ENCODE peak calls at places on chromosome X, in ten cellular contexts. V is mesenchymal stem cell, M is transverse colon, J is cardiac muscle cell, Z is right cardiac atrium, P is heart right ventricle, I is tibial artery, X is GM23248, S is OCI-LY7, K is mammary epithelial cell. H is an unnamed sample. For H3K4me1, the result is how much of the 10 kb centered on the place peaks cover.

GRCh38 chrX:74835566-74835965 is 89.7 kb downstream of the NEXMIF start:
- DNase-seq in V (no peak), M (peak), J (no peak), Z (no peak), P (no peak), I (no peak), X (no peak), S (no peak), K (no peak), H (no peak)

GRCh38 chrX:44025611-44026010 is 52.4 kb upstream of the NDP start:
- DNase-seq in V (peak), M (no peak), J (peak), Z (no peak), P (no peak), I (no peak), X (peak), S (no peak), K (no peak), H (no peak)

GRCh38 chrX:15786930-15787329 is 3.4 kb upstream of the ZRSR2 start:
- DNase-seq in V (no peak), M (no peak), J (no peak), Z (no peak), P (no peak), I (no peak), X (no peak), S (no peak), K (no peak), H (no peak)

GRCh38 chrX:150842198-150842553 is 56.3 kb downstream of the CD99L2 start:
- DNase-seq in V (no peak), M (peak), J (no peak), Z (no peak), P (no peak), I (no peak), X (no peak), S (no peak), K (no peak), H (no peak)

GRCh38 chrX:15336023-15336413 is 695 bp upstream of the PIGA start:
- DNase-seq in V (peak), M (peak), J (peak), Z (no peak), P (no peak), I (no peak), X (peak), S (peak), K (peak), H (no peak)

GRCh38 chrX:69016220-69016941 is 148.9 kb downstream of the PJA1 start:
- DNase-seq in V (no peak), M (no peak), J (no peak), Z (peak), P (peak), I (no peak), X (no peak), S (no peak), K (no peak), H (peak)

GRCh38 chrX:17740137-17741122 is 3.1 kb downstream of the SCML1 start:
- DNase-seq in V (no peak), M (no peak), J (no peak), Z (no peak), P (no peak), I (no peak), X (no peak), S (no peak), K (no peak), H (no peak)

GRCh38 chrX:102950908-102951866 is 14.1 kb downstream of the RAB40AL start:
- DNase-seq in V (peak), M (peak), J (peak), Z (peak), P (no peak), I (no peak), X (peak), S (peak), K (peak), H (no peak)

GRCh38 chrX:22314692-22315091 is 42.0 kb downstream of the CBLL2 start:
- DNase-seq in V (peak), M (no peak), J (no peak), Z (no peak), P (no peak), I (no peak), X (no peak), S (no peak), K (peak), H (no peak)

GRCh38 chrX:15299945-15300851 is 15.2 kb downstream of the ASB11 start:
- DNase-seq in V (peak), M (no peak), J (peak), Z (no peak), P (no peak), I (no peak), X (peak), S (peak), K (no peak), H (no peak)

GRCh38 chrX:38654302-38654701 is 93.0 kb downstream of the TSPAN7 start:
- DNase-seq in V (peak), M (no peak), J (peak), Z (no peak), P (no peak), I (no peak), X (peak), S (peak), K (peak), H (no peak)

GRCh38 chrX:65723706-65724105 is 56.3 kb downstream of the MSN start:
- DNase-seq in V (peak), M (no peak), J (peak), Z (no peak), P (no peak), I (no peak), X (peak), S (no peak), K (no peak), H (no peak)

GRCh38 chrX:27336466-27337091 is 126.6 kb downstream of the PPP4R3C start:
- DNase-seq in V (peak), M (peak), J (peak), Z (peak), P (peak), I (no peak), X (peak), S (peak), K (peak), H (no peak)

GRCh38 chrX:154040307-154040756 is 20.6 kb upstream of the IRAK1 start:
- DNase-seq in V (peak), M (no peak), J (peak), Z (no peak), P (no peak), I (no peak), X (peak), S (no peak), K (peak), H (no peak)

GRCh38 chrX:72308209-72308565 is 2.5 kb upstream of the CITED1 start:
- DNase-seq in V (no peak), M (no peak), J (no peak), Z (no peak), P (no peak), I (no peak), X (no peak), S (no peak), K (no peak), H (no peak)

GRCh38 chrX:28586891-28587635 is at the start of gene IL1RAPL1:
- DNase-seq in V (peak), M (no peak), J (peak), Z (no peak), P (no peak), I (no peak), X (peak), S (no peak), K (peak), H (no peak)

GRCh38 chrX:38117485-38117884 is 103.2 kb downstream of the SRPX start:
- DNase-seq in V (no peak), M (no peak), J (peak), Z (peak), P (no peak), I (no peak), X (peak), S (no peak), K (peak), H (no peak)

GRCh38 chrX:54042609-54043010 is 1.7 kb downstream of the PHF8 start:
- DNase-seq in V (peak), M (peak), J (peak), Z (peak), P (peak), I (peak), X (peak), S (peak), K (peak), H (peak)

GRCh38 chrX:139044680-139045079 is 333.2 kb upstream of the FGF13 start:
- DNase-seq in V (no peak), M (no peak), J (no peak), Z (no peak), P (no peak), I (no peak), X (no peak), S (no peak), K (no peak), H (no peak)

GRCh38 chrX:132271330-132271729 is 52.1 kb upstream of the RAP2C start:
- DNase-seq in V (no peak), M (no peak), J (no peak), Z (peak), P (no peak), I (no peak), X (peak), S (no peak), K (peak), H (no peak)

GRCh38 chrX:148905376-148905775 is 405.0 kb downstream of the AFF2 start:
- DNase-seq in V (no peak), M (no peak), J (no peak), Z (no peak), P (no peak), I (no peak), X (no peak), S (no peak), K (no peak), H (no peak)

GRCh38 chrX:43559643-43560042 is 96.5 kb upstream of the MAOA start:
- DNase-seq in V (peak), M (peak), J (peak), Z (peak), P (no peak), I (peak), X (peak), S (peak), K (peak), H (no peak)

GRCh38 chrX:104420907-104421306 is 145.1 kb upstream of the IL1RAPL2 start:
- DNase-seq in V (no peak), M (peak), J (no peak), Z (no peak), P (no peak), I (no peak), X (no peak), S (no peak), K (no peak), H (no peak)

GRCh38 chrX:70498129-70498528 is 53.5 kb downstream of the DLG3 start:
- DNase-seq in V (no peak), M (no peak), J (no peak), Z (no peak), P (no peak), I (no peak), X (no peak), S (no peak), K (no peak), H (no peak)

GRCh38 chrX:55593756-55594257 is 29.4 kb upstream of the FOXR2 start:
- DNase-seq in V (no peak), M (no peak), J (no peak), Z (no peak), P (no peak), I (no peak), X (no peak), S (no peak), K (no peak), H (no peak)

GRCh38 chrX:153446950-153447580 is 1.2 kb upstream of the TREX2 start:
- DNase-seq in V (no peak), M (no peak), J (no peak), Z (no peak), P (no peak), I (no peak), X (no peak), S (no peak), K (no peak), H (no peak)

GRCh38 chrX:22037225-22037624 is 5.1 kb downstream of the PHEX start:
- DNase-seq in V (no peak), M (no peak), J (no peak), Z (no peak), P (no peak), I (no peak), X (no peak), S (no peak), K (no peak), H (no peak)

GRCh38 chrX:13026877-13027652 is 17.4 kb downstream of the FAM9C start:
- DNase-seq in V (no peak), M (no peak), J (no peak), Z (no peak), P (no peak), I (no peak), X (no peak), S (no peak), K (no peak), H (no peak)
- H3K4me1 ChIP-seq in V (under half), M (under half), J (under half), Z (under half), P (under half), I (under half), X (under half), S (under half), K (under half), H (under half)

DNA sequence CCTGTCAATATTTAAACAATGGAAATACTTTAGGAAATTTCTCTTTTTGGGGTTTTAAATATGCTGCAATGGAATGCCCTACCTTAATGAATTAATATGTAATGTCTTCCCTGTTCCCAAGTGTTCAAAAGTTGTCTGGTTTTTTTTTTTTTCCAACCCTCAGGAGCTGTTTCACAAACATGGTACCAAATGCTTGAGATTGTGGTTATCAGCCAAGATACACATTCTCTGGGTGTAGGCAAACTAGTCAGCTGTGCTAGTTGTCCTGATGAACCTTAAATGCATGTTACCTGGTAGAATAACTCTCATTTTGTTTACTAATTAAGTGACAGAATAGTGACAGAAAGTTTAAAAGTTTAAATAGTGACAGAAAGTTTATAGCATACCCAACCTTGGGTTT is 50.7 kb downstream of the FHL1 start:
- DNase-seq in V (no peak), M (no peak), J (no peak), Z (no peak), P (no peak), I (no peak), X (no peak), S (no peak), K (no peak), H (no peak)
- H3K4me1 ChIP-seq in V (under half), M (under half), J (under half), Z (under half), P (half or more), I (half or more), X (under half), S (under half), K (under half), H (under half)

GRCh38 chrX:39853417-39853816 is 244.3 kb downstream of the BCOR start:
- DNase-seq in V (no peak), M (no peak), J (no peak), Z (no peak), P (no peak), I (no peak), X (no peak), S (no peak), K (no peak), H (no peak)
- H3K4me1 ChIP-seq in V (under half), M (under half), J (under half), Z (under half), P (under half), I (under half), X (under half), S (under half), K (under half), H (under half)

GRCh38 chrX:1529756-1530155 is 7.2 kb downstream of the P2RY8 start:
- DNase-seq in V (no peak), M (no peak), J (no peak), Z (no peak), P (no peak), I (no peak), X (no peak), S (no peak), K (no peak), H (no peak)

GRCh38 chrX:1529328-1529727 is 7.7 kb downstream of the P2RY8 start:
- DNase-seq in V (no peak), M (no peak), J (no peak), Z (no peak), P (no peak), I (no peak), X (no peak), S (no peak), K (no peak), H (no peak)

GRCh38 chrX:1533083-1533482 is 3.9 kb downstream of the P2RY8 start:
- DNase-seq in V (no peak), M (no peak), J (no peak), Z (no peak), P (no peak), I (no peak), X (no peak), S (no peak), K (no peak), H (no peak)

GRCh38 chrX:1528884-1529203 is 8.1 kb downstream of the P2RY8 start:
- DNase-seq in V (no peak), M (no peak), J (no peak), Z (no peak), P (no peak), I (no peak), X (no peak), S (no peak), K (no peak), H (no peak)

GRCh38 chrX:1531106-1531890 is 5.7 kb downstream of the P2RY8 start:
- DNase-seq in V (no peak), M (no peak), J (no peak), Z (no peak), P (no peak), I (peak), X (no peak), S (no peak), K (no peak), H (no peak)
- H3K4me1 ChIP-seq in V (under half), M (under half), J (under half), Z (under half), P (under half), I (under half), X (under half), S (under half), K (under half), H (under half)

GRCh38 chrX:40090961-40091360 is 6.8 kb downstream of the BCOR start:
- DNase-seq in V (no peak), M (no peak), J (no peak), Z (no peak), P (no peak), I (no peak), X (no peak), S (no peak), K (no peak), H (no peak)

GRCh38 chrX:40093586-40093985 is 4.2 kb downstream of the BCOR start:
- DNase-seq in V (no peak), M (no peak), J (no peak), Z (no peak), P (no peak), I (no peak), X (no peak), S (no peak), K (no peak), H (no peak)

GRCh38 chrX:40092808-40093435 is 4.8 kb downstream of the BCOR start:
- DNase-seq in V (peak), M (no peak), J (no peak), Z (no peak), P (no peak), I (no peak), X (no peak), S (no peak), K (no peak), H (no peak)

GRCh38 chrX:40090050-40090804 is 7.5 kb downstream of the BCOR start:
- DNase-seq in V (peak), M (peak), J (peak), Z (peak), P (peak), I (peak), X (peak), S (peak), K (no peak), H (no peak)

GRCh38 chrX:40091691-40092421 is 5.9 kb downstream of the BCOR start:
- DNase-seq in V (no peak), M (peak), J (no peak), Z (no peak), P (no peak), I (no peak), X (no peak), S (no peak), K (no peak), H (no peak)
- H3K4me1 ChIP-seq in V (under half), M (half or more), J (half or more), Z (under half), P (under half), I (half or more), X (under half), S (half or more), K (under half), H (half or more)

DNA sequence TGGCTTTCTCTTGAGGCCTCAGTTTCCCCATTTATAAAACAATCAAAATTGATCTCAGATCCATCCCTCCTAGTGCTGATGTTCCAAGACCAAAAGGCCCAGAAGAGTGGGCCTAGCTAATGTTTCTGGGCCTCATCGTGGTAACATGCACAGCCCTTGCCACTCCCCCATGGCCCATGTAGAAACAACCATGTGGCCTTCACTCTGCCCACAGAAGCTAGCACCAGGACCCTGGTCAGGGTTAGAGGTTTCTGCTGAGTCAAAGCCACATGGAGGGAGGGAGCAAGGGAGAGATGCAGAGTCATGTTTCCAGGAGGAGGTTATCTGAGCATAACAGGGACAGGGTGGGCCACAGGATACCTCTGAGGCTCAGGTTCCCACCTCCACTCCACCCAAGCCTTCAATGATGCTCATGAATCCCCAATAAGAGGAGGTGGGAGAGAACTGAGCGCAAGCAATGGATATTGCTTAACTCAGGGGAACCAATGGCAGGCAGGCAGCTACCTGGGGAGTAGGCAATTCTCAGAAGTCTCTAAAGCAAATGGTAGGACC is 16.9 kb downstream of the OTUD5 start:
- DNase-seq in V (no peak), M (no peak), J (no peak), Z (no peak), P (no peak), I (no peak), X (no peak), S (no peak), K (no peak), H (no peak)
- H3K4me1 ChIP-seq in V (under half), M (under half), J (under half), Z (under half), P (under half), I (under half), X (under half), S (half or more), K (under half), H (under half)

H was measured in esophagus muscularis mucosa.